ENCODE peak calls at places on chromosome 22, in five cellular contexts. B, O, E, G and C are unnamed samples.

GRCh38 chr22:44669725-44670027 is 32.3 kb upstream of the PRR5 start:
- DNase-seq in B (no peak), O (no peak), E (no peak), G (no peak), C (no peak)

GRCh38 chr22:46830841-46831240 is 68.4 kb downstream of the TBC1D22A start:
- DNase-seq in B (no peak), O (no peak), E (no peak), G (no peak), C (no peak)

GRCh38 chr22:22870577-22871398 is 16.8 kb upstream of the IGLL5 start:
- DNase-seq in B (no peak), O (no peak), E (no peak), G (no peak), C (no peak)

GRCh38 chr22:49010086-49010863 is 817.4 kb downstream of the BRD1 start:
- DNase-seq in B (no peak), O (no peak), E (no peak), G (no peak), C (no peak)

GRCh38 chr22:50206599-50206998 is 5.8 kb downstream of the SELENOO start:
- DNase-seq in B (no peak), O (peak), E (no peak), G (no peak), C (no peak)

GRCh38 chr22:42296883-42297282 is 26.4 kb upstream of the TCF20 start:
- DNase-seq in B (no peak), O (no peak), E (no peak), G (no peak), C (no peak)

GRCh38 chr22:39832627-39833074 is 60.9 kb downstream of the ENTHD1 start:
- DNase-seq in B (no peak), O (no peak), E (no peak), G (no peak), C (no peak)

GRCh38 chr22:39872548-39872947 is 21.0 kb downstream of the ENTHD1 start:
- DNase-seq in B (no peak), O (no peak), E (no peak), G (no peak), C (no peak)

GRCh38 chr22:39907605-39908097 is 6.8 kb downstream of the GRAP2 start:
- DNase-seq in B (no peak), O (no peak), E (no peak), G (no peak), C (no peak)

GRCh38 chr22:37503183-37503683 is 16.0 kb downstream of the CARD10 start:
- DNase-seq in B (no peak), O (no peak), E (no peak), G (no peak), C (no peak)

GRCh38 chr22:39462443-39463147 is 5.8 kb downstream of the MGAT3 start:
- DNase-seq in B (no peak), O (no peak), E (no peak), G (no peak), C (no peak)

GRCh38 chr22:44037519-44038370 is 13.6 kb downstream of the PARVB start:
- DNase-seq in B (peak), O (no peak), E (peak), G (no peak), C (no peak)

GRCh38 chr22:42799462-42800405 is 57.3 kb downstream of the ARFGAP3 start:
- DNase-seq in B (no peak), O (no peak), E (no peak), G (no peak), C (no peak)

GRCh38 chr22:29308791-29309262 is 2.4 kb downstream of the GAS2L1 start:
- DNase-seq in B (peak), O (no peak), E (peak), G (no peak), C (no peak)

GRCh38 chr22:25008666-25009065 is 56.1 kb downstream of the KIAA1671 start:
- DNase-seq in B (no peak), O (no peak), E (no peak), G (no peak), C (no peak)

GRCh38 chr22:20086763-20087162 is 6.7 kb downstream of the DGCR8 start:
- DNase-seq in B (no peak), O (no peak), E (no peak), G (no peak), C (no peak)

GRCh38 chr22:28899199-28899853 is 16.0 kb downstream of the ZNRF3 start:
- DNase-seq in B (no peak), O (no peak), E (no peak), G (no peak), C (no peak)

GRCh38 chr22:20126284-20127029 is 5.1 kb upstream of the ZDHHC8 start:
- DNase-seq in B (no peak), O (no peak), E (no peak), G (no peak), C (no peak)

GRCh38 chr22:40002935-40003715 is 8.4 kb downstream of the FAM83F start:
- DNase-seq in B (no peak), O (no peak), E (no peak), G (no peak), C (no peak)

GRCh38 chr22:42066937-42067336 is 3.7 kb downstream of the NAGA start:
- DNase-seq in B (no peak), O (no peak), E (no peak), G (no peak), C (no peak)

GRCh38 chr22:35397095-35397904 is 2.6 kb upstream of the MCM5 start:
- DNase-seq in B (no peak), O (peak), E (peak), G (no peak), C (no peak)

GRCh38 chr22:46040471-46041465 is 63.8 kb upstream of the WNT7B start:
- DNase-seq in B (no peak), O (peak), E (no peak), G (no peak), C (no peak)

GRCh38 chr22:46908641-46909107 is 146.2 kb downstream of the TBC1D22A start:
- DNase-seq in B (no peak), O (no peak), E (no peak), G (no peak), C (no peak)

GRCh38 chr22:31228425-31228824 is 16.3 kb downstream of the LIMK2 start:
- DNase-seq in B (no peak), O (no peak), E (no peak), G (no peak), C (no peak)

GRCh38 chr22:50422046-50422445 is 52.8 kb downstream of the SBF1 start:
- DNase-seq in B (no peak), O (no peak), E (no peak), G (no peak), C (no peak)

GRCh38 chr22:17336061-17336460 is 33.2 kb upstream of the CECR2 start:
- DNase-seq in B (no peak), O (no peak), E (no peak), G (no peak), C (no peak)

GRCh38 chr22:38448945-38449745 is 5.9 kb downstream of the KCNJ4 start:
- DNase-seq in B (no peak), O (no peak), E (no peak), G (no peak), C (no peak)

GRCh38 chr22:23401910-23402274 is 178.2 kb downstream of the IGLL1 start:
- DNase-seq in B (no peak), O (no peak), E (no peak), G (no peak), C (no peak)

GRCh38 chr22:41512421-41513194 is 31.7 kb downstream of the POLR3H start:
- DNase-seq in B (peak), O (no peak), E (peak), G (no peak), C (no peak)

GRCh38 chr22:40485813-40486610 is 115.6 kb downstream of the SGSM3 start:
- DNase-seq in B (no peak), O (peak), E (peak), G (no peak), C (no peak)

GRCh38 chr22:41022470-41023298 is 69.7 kb upstream of the EP300 start:
- DNase-seq in B (peak), O (peak), E (peak), G (peak), C (peak)

GRCh38 chr22:37186228-37186996 is 1.6 kb downstream of the C1QTNF6 start:
- DNase-seq in B (no peak), O (no peak), E (peak), G (peak), C (no peak)

GRCh38 chr22:22357024-22357868 is 112.7 kb downstream of the VPREB1 start:
- DNase-seq in B (peak), O (peak), E (peak), G (peak), C (peak)

GRCh38 chr22:28187612-28188011 is 268.6 kb upstream of the PITPNB start:
- DNase-seq in B (no peak), O (no peak), E (no peak), G (no peak), C (no peak)

GRCh38 chr22:38872831-38873248 is 824 bp upstream of the CBX6 start:
- DNase-seq in B (no peak), O (peak), E (peak), G (no peak), C (no peak)

GRCh38 chr22:30523646-30524489 is 18.4 kb upstream of the SEC14L4 start:
- DNase-seq in B (no peak), O (no peak), E (no peak), G (no peak), C (no peak)

GRCh38 chr22:44834065-44834464 is 81.7 kb downstream of the ARHGAP8 start:
- DNase-seq in B (no peak), O (no peak), E (no peak), G (no peak), C (no peak)

GRCh38 chr22:42673898-42674390 is 24.8 kb upstream of the CYB5R3 start:
- DNase-seq in B (no peak), O (no peak), E (peak), G (no peak), C (no peak)